ENCODE peak calls at places on chromosomes 7 and 10, in ten cellular contexts. O is neuronal stem cell, F is neural progenitor cell, R is fibroblast of lung, B is PC-3, S is astrocyte, N is H1, K is HCT116, I is IMR-90, T is GM23248. C is an unnamed sample.

GRCh38 chr7:156673454-156673853 is 32.9 kb downstream of the RNF32 start:
- DNase-seq in T (no peak), K (no peak), B (no peak), I (no peak), N (no peak), F (peak; percentile 76), S (no peak), O (peak; percentile 35), R (no peak), C (no peak)

GRCh38 chr10:95728535-95728934 is 27.4 kb upstream of the ENTPD1 start:
- DNase-seq in F (no peak), K (no peak), S (no peak), N (no peak), R (peak; percentile 28), B (peak; percentile 36), T (peak; percentile 37), O (no peak), I (peak; percentile 3), C (no peak)

GRCh38 chr10:128161031-128161430 is 34.8 kb upstream of the MKI67 start:
- DNase-seq in S (no peak), R (no peak), B (no peak), I (no peak), F (no peak), O (no peak), N (no peak), T (no peak), K (no peak), C (no peak)

GRCh38 chr7:27046854-27047549 is 48.8 kb downstream of the HOXA1 start:
- DNase-seq in R (peak; percentile 81), T (peak; percentile 80), N (no peak), I (peak; percentile 77), O (no peak), S (peak; percentile 30), F (no peak), B (peak; percentile 79), K (peak; percentile 57), C (no peak)

GRCh38 chr10:108591417-108591816 is 1331.9 kb downstream of the XPNPEP1 start:
- DNase-seq in F (no peak), B (peak; percentile 40), T (peak; percentile 64), O (no peak), S (peak; percentile 14), I (no peak), K (no peak), N (no peak), R (no peak), C (no peak)

GRCh38 chr10:36885746-36886145 is 239.7 kb upstream of the ANKRD30A start:
- DNase-seq in F (no peak), K (no peak), O (no peak), I (no peak), R (no peak), T (no peak), S (no peak), N (no peak), B (no peak), C (no peak)

GRCh38 chr10:102507521-102507920 is 3.7 kb downstream of the SUFU start:
- DNase-seq in I (no peak), S (no peak), B (peak; percentile 16), N (no peak), O (no peak), R (no peak), K (no peak), F (no peak), T (no peak), C (no peak)

GRCh38 chr10:33566001-33566400 is 231.5 kb upstream of the NRP1 start:
- DNase-seq in N (no peak), T (no peak), K (no peak), S (peak; percentile 48), F (no peak), I (no peak), B (no peak), R (no peak), O (no peak), C (no peak)

GRCh38 chr10:34015700-34016099 is 681.2 kb upstream of the NRP1 start:
- DNase-seq in T (peak; percentile 6), F (no peak), R (no peak), B (peak; percentile 60), O (no peak), N (no peak), I (no peak), K (no peak), S (no peak), C (no peak)

GRCh38 chr10:61016630-61017029 is 72.6 kb upstream of the RHOBTB1 start:
- DNase-seq in B (peak; percentile 60), R (no peak), I (no peak), T (no peak), K (no peak), F (no peak), S (no peak), O (no peak), N (no peak), C (no peak)

GRCh38 chr10:79331709-79332108 is 15.6 kb upstream of the PPIF start:
- DNase-seq in T (peak; percentile 95), S (peak; percentile 78), I (peak; percentile 97), K (no peak), O (no peak), F (no peak), B (peak; percentile 100), R (no peak), N (no peak), C (no peak)

GRCh38 chr10:33808475-33808874 is 474.0 kb upstream of the NRP1 start:
- DNase-seq in K (no peak), R (no peak), N (no peak), S (peak; percentile 64), T (no peak), I (peak; percentile 4), B (no peak), F (no peak), O (no peak), C (no peak)

GRCh38 chr10:86756511-86757109 is at the start of gene BMPR1A:
- DNase-seq in R (peak; percentile 88), B (peak; percentile 86), N (no peak), O (peak; percentile 57), F (peak; percentile 85), K (no peak), I (peak; percentile 86), S (no peak), T (no peak), C (no peak)

DNA sequence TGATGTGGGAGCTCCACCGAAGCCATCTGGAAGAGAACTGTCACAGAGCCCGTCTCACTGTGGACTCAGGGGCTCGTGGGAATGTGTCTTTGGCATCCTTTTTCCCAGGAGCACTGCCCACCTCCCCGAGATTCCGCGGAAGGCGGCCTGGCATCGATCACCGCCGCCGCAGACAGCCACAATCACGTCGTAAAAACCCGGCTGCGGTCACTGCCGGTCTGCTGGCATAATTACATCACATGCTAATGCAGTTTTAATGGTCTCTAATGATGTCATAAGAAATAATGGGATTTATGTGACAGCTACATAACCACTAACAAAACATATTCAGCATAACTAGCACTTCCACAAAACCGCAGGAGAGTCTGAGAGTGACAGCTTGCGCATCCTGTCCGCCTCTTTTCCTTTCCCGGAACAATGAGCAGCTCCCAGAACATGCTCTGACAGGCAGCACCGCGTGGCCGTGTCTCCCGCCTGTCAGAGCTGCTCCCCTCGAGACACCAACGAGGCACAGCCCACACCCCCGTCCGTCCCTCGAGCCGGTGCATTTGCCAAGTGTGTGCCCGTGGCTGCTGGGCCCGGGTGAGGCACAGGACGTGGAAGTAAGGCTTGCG is 490.0 kb downstream of the PTPRN2 start:
- DNase-seq in F (no peak), O (no peak), I (no peak), B (no peak), N (no peak), K (no peak), T (no peak), S (no peak), R (no peak), C (no peak)
- H3K9me3 ChIP-seq in F (no peaks in the 10 kb centered on the region), O (no peaks in the 10 kb centered on the region), I (peaks cover 35% of the 10 kb centered on the region), B (no peaks in the 10 kb centered on the region), N (peaks cover 31% of the 10 kb centered on the region), K (no peaks in the 10 kb centered on the region), T (no peaks in the 10 kb centered on the region), S (peaks cover 4% of the 10 kb centered on the region), R (no peaks in the 10 kb centered on the region), C (no peaks in the 10 kb centered on the region)

GRCh38 chr10:46050956-46051355 is 4.9 kb upstream of the MSMB start:
- DNase-seq in K (no peak), O (no peak), T (peak; percentile 19), N (no peak), F (no peak), I (no peak), B (no peak), S (no peak), R (peak; percentile 16), C (no peak)

GRCh38 chr10:46052791-46053375 is 6.8 kb upstream of the MSMB start:
- DNase-seq in O (no peak), S (no peak), T (no peak), F (peak; percentile 9), K (no peak), R (no peak), B (no peak), I (no peak), N (no peak), C (no peak)

GRCh38 chr10:46053534-46054434 is 7.7 kb upstream of the MSMB start:
- DNase-seq in F (no peak), T (no peak), I (no peak), O (no peak), N (no peak), R (no peak), B (no peak), S (no peak), K (no peak), C (no peak)

GRCh38 chr10:46055771-46056170 is 9.7 kb upstream of the MSMB start:
- DNase-seq in F (no peak), N (no peak), K (no peak), I (no peak), S (no peak), B (no peak), O (no peak), T (no peak), R (no peak), C (no peak)

GRCh38 chr10:46052057-46052790 is 6.2 kb upstream of the MSMB start:
- DNase-seq in I (no peak), N (no peak), F (peak; percentile 51), S (no peak), R (no peak), K (no peak), B (peak; percentile 33), O (no peak), T (no peak), C (no peak)
- H2AFZ ChIP-seq in I (no peak overlapping the region), N (peak overlapping the region; percentile 2), F (peak overlapping the region; percentile 27), S (no peak overlapping the region), R (no peak overlapping the region), K (no peak overlapping the region), B (peak overlapping the region; percentile 13), O (peak overlapping the region; percentile 25), T (no peak overlapping the region), C (no peak overlapping the region)

GRCh38 chr10:89063465-89063864 is 72.9 kb downstream of the FAS start:
- DNase-seq in N (no peak), S (no peak), F (no peak), O (no peak), I (no peak), K (no peak), T (no peak), B (no peak), R (no peak), C (no peak)
- H3K9me3 ChIP-seq in N (no peaks in the 10 kb centered on the region), S (no peaks in the 10 kb centered on the region), F (no peaks in the 10 kb centered on the region), O (no peaks in the 10 kb centered on the region), I (no peaks in the 10 kb centered on the region), K (no peaks in the 10 kb centered on the region), T (no peaks in the 10 kb centered on the region), B (no peaks in the 10 kb centered on the region), R (no peaks in the 10 kb centered on the region), C (no peaks in the 10 kb centered on the region)

DNA sequence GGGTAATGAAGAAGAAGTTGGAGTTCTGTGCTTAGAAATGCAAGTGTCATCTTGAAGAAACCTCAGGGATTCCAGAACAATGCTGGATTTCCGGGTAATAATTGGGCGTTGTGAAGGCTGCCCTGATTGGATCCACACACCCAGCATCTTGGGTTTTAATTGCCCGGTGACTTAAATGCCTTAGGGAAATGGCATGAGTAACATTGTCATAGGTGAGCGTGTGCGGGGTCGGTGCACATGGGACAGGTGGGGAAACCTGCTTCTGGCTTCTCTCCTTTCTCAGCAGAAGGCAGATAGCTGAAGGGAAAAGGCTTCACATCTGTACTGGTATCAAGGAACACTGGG is 15.2 kb upstream of the CAMK1D start:
- DNase-seq in O (no peak), T (no peak), S (no peak), I (no peak), K (no peak), F (no peak), R (no peak), N (no peak), B (no peak), C (no peak)
- H2AFZ ChIP-seq in O (peak overlapping the region; percentile 55), T (peak overlapping the region; percentile 70), S (no peak overlapping the region), I (peak overlapping the region; percentile 6), K (peak overlapping the region; percentile 99), F (no peak overlapping the region), R (peak overlapping the region; percentile 20), N (peak overlapping the region; percentile 78), B (peak overlapping the region; percentile 75), C (no peak overlapping the region)

C was measured in MM.1S.